ENCODE peak calls at places on chromosome 1, in six cellular contexts. D is HTR-8/SVneo, X is GM12864, S is AG04450, H is breast epithelium, Z is AG09309. A is an unnamed sample.

GRCh38 chr1:10909697-10910489 is 102.6 kb upstream of the TARDBP start:
- DNase-seq in D (peak), X (no peak), S (no peak), H (no peak), Z (no peak), A (no peak)

GRCh38 chr1:22089134-22089571 is 36.6 kb downstream of the CDC42 start:
- DNase-seq in D (no peak), X (no peak), S (no peak), H (no peak), Z (no peak), A (no peak)

GRCh38 chr1:162703708-162704107 is 71.4 kb downstream of the DDR2 start:
- DNase-seq in D (no peak), X (no peak), S (no peak), H (no peak), Z (no peak), A (no peak)

GRCh38 chr1:229596961-229597699 is 28.8 kb downstream of the TAF5L start:
- DNase-seq in D (no peak), X (no peak), S (no peak), H (no peak), Z (peak), A (no peak)

GRCh38 chr1:84365225-84366221 is 32.8 kb upstream of the DNASE2B start:
- DNase-seq in D (peak), X (no peak), S (peak), H (no peak), Z (peak), A (peak)

GRCh38 chr1:228350831-228351781 is 55.5 kb downstream of the TRIM11 start:
- DNase-seq in D (no peak), X (no peak), S (no peak), H (no peak), Z (no peak), A (peak)

GRCh38 chr1:207963429-207964194 is 52.7 kb upstream of the CD34 start:
- DNase-seq in D (peak), X (no peak), S (peak), H (peak), Z (peak), A (no peak)

GRCh38 chr1:25204797-25205441 is 27.4 kb downstream of the SYF2 start:
- DNase-seq in D (peak), X (no peak), S (no peak), H (no peak), Z (peak), A (no peak)

GRCh38 chr1:91851130-91852010 is 34.6 kb downstream of the TGFBR3 start:
- DNase-seq in D (no peak), X (no peak), S (peak), H (peak), Z (no peak), A (peak)

GRCh38 chr1:240271081-240271480 is 179.4 kb downstream of the FMN2 start:
- DNase-seq in D (no peak), X (no peak), S (no peak), H (no peak), Z (no peak), A (no peak)

A was measured in RWPE2.